ENCODE peak calls at places on chromosomes 11 and 22, in seven cellular contexts. B is endothelial cell of umbilical vein, D is K562, O is suprapubic skin, H is GM23338, M is transverse colon, Z is vagina. U is an unnamed sample.

GRCh38 chr11:63918576-63919171 is 1.7 kb upstream of the RCOR2 start:
- DNase-seq in B (no peak), D (no peak), O (no peak), H (peak; percentile 82), M (no peak), Z (no peak), U (no peak)

GRCh38 chr11:1307998-1308744 is 1.3 kb downstream of the TOLLIP start:
- DNase-seq in B (no peak), D (no peak), O (no peak), H (no peak), M (no peak), Z (peak; percentile 87), U (no peak)

GRCh38 chr11:3165152-3165705 is at the start of gene OSBPL5:
- DNase-seq in B (peak; percentile 61), D (peak; percentile 89), O (peak; percentile 87), H (peak; percentile 54), M (peak; percentile 82), Z (no peak), U (no peak)

GRCh38 chr11:3226846-3227567 is 5.2 kb downstream of the MRGPRE start:
- DNase-seq in B (no peak), D (no peak), O (peak; percentile 72), H (no peak), M (no peak), Z (no peak), U (no peak)

GRCh38 chr22:48705159-48705916 is 1122.3 kb downstream of the BRD1 start:
- DNase-seq in B (no peak), D (no peak), O (no peak), H (no peak), M (no peak), Z (no peak), U (no peak)

GRCh38 chr11:119479685-119480275 is 56.8 kb upstream of the THY1 start:
- DNase-seq in B (peak; percentile 17), D (peak; percentile 72), O (no peak), H (peak; percentile 89), M (no peak), Z (peak; percentile 27), U (peak; percentile 53)

GRCh38 chr11:12827929-12828812 is 153.9 kb downstream of the TEAD1 start:
- DNase-seq in B (peak; percentile 91), D (no peak), O (no peak), H (peak; percentile 76), M (peak; percentile 57), Z (no peak), U (no peak)

GRCh38 chr11:78753297-78753696 is 178.6 kb upstream of the NARS2 start:
- DNase-seq in B (no peak), D (no peak), O (no peak), H (no peak), M (no peak), Z (no peak), U (no peak)

GRCh38 chr11:11170352-11171084 is 182.5 kb downstream of the CSNK2A3 start:
- DNase-seq in B (no peak), D (no peak), O (no peak), H (no peak), M (no peak), Z (peak; percentile 42), U (peak; percentile 81)

GRCh38 chr11:134587345-134587744 is 175.3 kb upstream of the B3GAT1 start:
- DNase-seq in B (no peak), D (no peak), O (peak; percentile 35), H (no peak), M (no peak), Z (peak; percentile 81), U (peak; percentile 26)

GRCh38 chr11:134597452-134597851 is 185.4 kb upstream of the B3GAT1 start:
- DNase-seq in B (no peak), D (no peak), O (peak; percentile 47), H (no peak), M (no peak), Z (peak; percentile 70), U (no peak)

GRCh38 chr11:134589155-134589554 is 177.1 kb upstream of the B3GAT1 start:
- DNase-seq in B (no peak), D (no peak), O (peak; percentile 54), H (no peak), M (no peak), Z (peak; percentile 47), U (peak; percentile 88)

GRCh38 chr11:134596404-134596803 is 184.4 kb upstream of the B3GAT1 start:
- DNase-seq in B (no peak), D (no peak), O (peak; percentile 6), H (no peak), M (no peak), Z (peak; percentile 47), U (no peak)

DNA sequence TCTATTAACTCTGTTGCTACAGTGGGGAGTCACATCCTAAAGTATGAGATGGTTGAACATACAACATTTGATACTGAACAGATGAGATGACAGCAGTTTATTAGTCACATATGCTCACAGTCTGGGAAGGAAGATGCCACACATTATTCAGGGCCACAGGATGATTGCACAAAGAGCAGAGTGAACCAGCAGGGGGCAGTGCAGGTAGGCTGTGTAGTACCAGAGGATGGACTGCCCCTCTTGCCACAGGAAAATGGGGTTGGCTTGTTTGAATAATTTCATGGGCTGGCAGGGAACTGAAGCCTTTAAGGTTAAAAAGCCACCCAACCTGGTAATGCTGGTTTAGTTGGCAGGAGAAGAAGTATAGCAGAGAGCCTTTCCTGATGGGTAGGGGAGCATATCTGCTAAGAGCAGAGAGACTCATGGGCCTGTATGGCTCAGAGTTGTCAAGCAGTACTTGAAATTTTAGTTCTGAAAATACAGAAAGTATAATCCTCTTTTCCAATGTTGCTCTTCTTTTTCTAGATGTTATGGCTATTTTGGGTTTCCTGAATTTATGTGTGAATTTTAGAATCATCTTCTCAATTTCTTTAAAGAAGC is 180.4 kb upstream of the B3GAT1 start:
- DNase-seq in B (peak; percentile 2), D (peak; percentile 40), O (no peak), H (peak; percentile 88), M (peak; percentile 55), Z (peak; percentile 49), U (peak; percentile 45)
- TF ChIP-seq CTCF in B (peak; percentile 46), D (peak; percentile 65), O (no peak), H (peak; percentile 89), M (peak; percentile 53), Z (no peak), U (no peak)

GRCh38 chr22:24146190-24146616 is 35.1 kb upstream of the SUSD2 start:
- DNase-seq in B (no peak), D (peak; percentile 41), O (no peak), H (peak; percentile 75), M (peak; percentile 84), Z (no peak), U (no peak)
- TF ChIP-seq POLR2AphosphoS5 in B (no peak), D (no peak), O (no peak), H (no peak), M (peak; percentile 68), Z (peak; percentile 76), U (no peak)

GRCh38 chr11:77196961-77197360 is 68.9 kb downstream of the MYO7A start:
- DNase-seq in B (no peak), D (no peak), O (peak; percentile 56), H (no peak), M (no peak), Z (no peak), U (no peak)

GRCh38 chr11:77199346-77199745 is 71.3 kb downstream of the MYO7A start:
- DNase-seq in B (no peak), D (no peak), O (peak; percentile 71), H (no peak), M (no peak), Z (no peak), U (no peak)

GRCh38 chr11:77200351-77200750 is 72.3 kb downstream of the MYO7A start:
- DNase-seq in B (no peak), D (no peak), O (peak; percentile 61), H (no peak), M (no peak), Z (no peak), U (no peak)

GRCh38 chr11:77197626-77198320 is 69.7 kb downstream of the MYO7A start:
- DNase-seq in B (no peak), D (no peak), O (peak; percentile 54), H (no peak), M (no peak), Z (no peak), U (no peak)

DNA sequence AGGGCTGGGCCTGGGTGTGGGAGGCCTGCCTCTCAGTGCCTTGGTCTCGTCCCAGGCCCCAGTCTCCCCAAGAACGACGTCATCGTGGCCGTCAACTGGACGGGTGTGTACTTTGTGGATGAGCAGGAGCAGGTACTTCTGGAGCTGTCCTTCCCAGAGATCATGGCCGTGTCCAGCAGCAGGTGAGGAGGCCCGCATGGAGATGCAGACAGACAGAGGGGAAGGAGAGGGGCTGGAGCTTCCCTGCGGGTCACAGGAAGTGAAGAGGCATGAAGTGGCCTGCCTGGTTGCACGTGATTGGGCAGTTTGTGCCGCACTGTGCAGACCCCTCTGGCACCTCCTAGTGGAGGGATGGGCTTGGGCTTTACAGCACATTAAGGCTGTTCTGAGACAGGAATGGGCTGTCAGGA is 70.4 kb downstream of the MYO7A start:
- DNase-seq in B (peak; percentile 11), D (peak; percentile 82), O (peak; percentile 59), H (peak; percentile 87), M (no peak), Z (no peak), U (no peak)
- TF ChIP-seq CTCF in B (peak; percentile 43), D (peak; percentile 74), O (no peak), H (peak; percentile 77), M (no peak), Z (no peak), U (no peak)

GRCh38 chr11:72725731-72726042 is 26.5 kb downstream of the ARAP1 start:
- DNase-seq in B (no peak), D (no peak), O (no peak), H (no peak), M (no peak), Z (no peak), U (no peak)

GRCh38 chr11:72724021-72724561 is 28.1 kb downstream of the ARAP1 start:
- DNase-seq in B (no peak), D (no peak), O (no peak), H (no peak), M (no peak), Z (no peak), U (no peak)

GRCh38 chr11:72726266-72727220 is 25.7 kb downstream of the ARAP1 start:
- DNase-seq in B (no peak), D (no peak), O (no peak), H (no peak), M (no peak), Z (no peak), U (no peak)

GRCh38 chr11:72723508-72723907 is 28.7 kb downstream of the ARAP1 start:
- DNase-seq in B (no peak), D (no peak), O (no peak), H (no peak), M (no peak), Z (no peak), U (no peak)

DNA sequence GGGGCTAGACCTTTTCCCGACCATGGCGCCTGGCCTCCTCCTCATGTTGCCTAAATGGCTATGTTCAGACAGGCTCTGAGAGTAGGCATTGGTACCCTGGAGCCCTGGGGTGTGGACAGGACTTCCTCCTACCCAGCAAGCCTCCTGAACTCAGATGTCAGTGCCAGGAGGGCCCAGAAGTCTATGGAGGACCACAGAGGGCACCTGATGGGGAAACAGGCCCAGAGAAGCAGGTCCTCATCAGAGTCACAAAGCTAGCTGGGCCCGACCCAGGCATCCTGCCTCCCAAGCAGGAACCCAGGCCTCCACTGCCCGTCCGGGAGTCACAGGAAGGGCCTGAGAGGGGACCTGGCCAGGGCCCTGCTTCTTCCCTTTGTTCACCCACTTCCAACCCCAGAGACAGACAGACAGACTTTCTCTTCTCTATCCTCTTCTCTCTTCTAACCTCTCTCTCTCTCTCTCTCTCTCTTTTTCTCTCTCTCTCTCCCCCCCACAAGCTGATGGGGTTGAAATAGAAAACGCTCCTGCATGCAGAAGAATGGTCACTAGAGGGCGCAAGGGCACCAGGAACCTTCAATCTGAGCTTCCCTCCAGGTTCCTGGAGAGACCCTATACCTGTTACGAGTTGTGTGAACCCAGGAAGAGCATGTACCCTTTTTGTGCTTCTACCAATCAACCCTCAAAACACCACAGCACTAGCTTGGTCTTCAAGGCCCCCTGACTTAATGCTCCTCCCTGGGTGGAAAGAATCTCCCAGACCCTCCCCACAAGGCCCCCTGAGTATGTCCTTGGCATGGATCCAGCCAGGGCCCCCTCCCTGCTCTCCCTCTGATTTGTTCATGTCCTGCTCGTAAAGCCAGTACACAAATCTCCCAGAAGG is 27.1 kb downstream of the ARAP1 start:
- DNase-seq in B (peak; percentile 86), D (peak; percentile 75), O (no peak), H (peak; percentile 92), M (peak; percentile 81), Z (no peak), U (no peak)
- TF ChIP-seq POLR2AphosphoS5 in B (no peak), D (no peak), O (no peak), H (no peak), M (no peak), Z (no peak), U (peak; percentile 26)